ENCODE peak calls at places on chromosomes 7 and 10, in six cellular contexts. V, R, C, O, I and J are unnamed samples.

GRCh38 chr10:133225707-133226191 is 4.3 kb upstream of the UTF1 start:
- DNase-seq in O (no peak), R (peak), C (peak), V (no peak), I (no peak), J (peak)

GRCh38 chr7:519974-520458 is 370 bp upstream of the PDGFA start:
- DNase-seq in V (peak), C (peak), O (peak), I (peak), R (peak), J (no peak)

GRCh38 chr10:132264306-132264950 is 43.3 kb downstream of the STK32C start:
- DNase-seq in I (no peak), C (no peak), V (no peak), R (no peak), O (no peak), J (no peak)

GRCh38 chr7:139741813-139742344 is 35.9 kb downstream of the HIPK2 start:
- DNase-seq in V (no peak), R (no peak), C (no peak), O (no peak), I (no peak), J (no peak)

GRCh38 chr10:15223174-15223573 is 54.7 kb upstream of the NMT2 start:
- DNase-seq in I (no peak), O (no peak), C (no peak), R (peak), V (no peak), J (no peak)

GRCh38 chr7:55641273-55641691 is 69.0 kb upstream of the VOPP1 start:
- DNase-seq in V (no peak), R (peak), O (no peak), C (peak), I (no peak), J (peak)

GRCh38 chr7:101559586-101559985 is 69.5 kb downstream of the MYL10 start:
- DNase-seq in V (peak), C (no peak), R (no peak), I (no peak), O (no peak), J (no peak)

GRCh38 chr7:150481207-150481920 is 30.9 kb downstream of the GIMAP8 start:
- DNase-seq in I (no peak), O (no peak), R (no peak), C (peak), V (no peak), J (no peak)

GRCh38 chr10:45373783-45374450 is at the start of gene ALOX5:
- DNase-seq in C (no peak), O (peak), V (peak), R (no peak), I (peak), J (peak)

GRCh38 chr7:157250605-157251228 is 86.1 kb upstream of the DNAJB6 start:
- DNase-seq in V (no peak), R (peak), O (no peak), C (peak), I (no peak), J (no peak)

GRCh38 chr7:102220929-102221850 is 65.5 kb upstream of the SH2B2 start:
- DNase-seq in V (no peak), O (no peak), R (peak), I (no peak), C (no peak), J (no peak)

GRCh38 chr10:99328579-99329237 is 448 bp upstream of the CNNM1 start:
- DNase-seq in I (no peak), R (no peak), O (no peak), C (no peak), V (no peak), J (no peak)

GRCh38 chr7:120089968-120090367 is 183.0 kb upstream of the KCND2 start:
- DNase-seq in V (no peak), R (no peak), I (no peak), O (no peak), C (no peak), J (no peak)

GRCh38 chr7:55361560-55361959 is 3.6 kb upstream of the LANCL2 start:
- DNase-seq in C (no peak), O (no peak), R (no peak), V (no peak), I (no peak), J (no peak)

GRCh38 chr7:41205600-41205999 is 497.3 kb downstream of the INHBA start:
- DNase-seq in O (no peak), I (no peak), C (no peak), V (no peak), R (no peak), J (no peak)

GRCh38 chr10:24307173-24307572 is 98.2 kb downstream of the KIAA1217 start:
- DNase-seq in O (no peak), V (no peak), I (no peak), R (peak), C (no peak), J (peak)
- H3K27ac ChIP-seq in O (no peak), V (no peak), I (peak), R (no peak), C (no peak), J (peak)

GRCh38 chr10:54613162-54613561 is 187.9 kb downstream of the PCDH15 start:
- DNase-seq in R (peak), C (no peak), V (no peak), O (no peak), I (no peak), J (no peak)
- H3K4me3 ChIP-seq in R (no peak), C (no peak), V (no peak), O (no peak), I (no peak), J (no peak)

GRCh38 chr10:86304436-86304835 is 62.2 kb downstream of the GRID1 start:
- DNase-seq in R (no peak), I (no peak), V (peak), C (no peak), O (no peak), J (no peak)
- H3K27ac ChIP-seq in R (no peak), I (no peak), V (no peak), C (no peak), O (no peak), J (no peak)

DNA sequence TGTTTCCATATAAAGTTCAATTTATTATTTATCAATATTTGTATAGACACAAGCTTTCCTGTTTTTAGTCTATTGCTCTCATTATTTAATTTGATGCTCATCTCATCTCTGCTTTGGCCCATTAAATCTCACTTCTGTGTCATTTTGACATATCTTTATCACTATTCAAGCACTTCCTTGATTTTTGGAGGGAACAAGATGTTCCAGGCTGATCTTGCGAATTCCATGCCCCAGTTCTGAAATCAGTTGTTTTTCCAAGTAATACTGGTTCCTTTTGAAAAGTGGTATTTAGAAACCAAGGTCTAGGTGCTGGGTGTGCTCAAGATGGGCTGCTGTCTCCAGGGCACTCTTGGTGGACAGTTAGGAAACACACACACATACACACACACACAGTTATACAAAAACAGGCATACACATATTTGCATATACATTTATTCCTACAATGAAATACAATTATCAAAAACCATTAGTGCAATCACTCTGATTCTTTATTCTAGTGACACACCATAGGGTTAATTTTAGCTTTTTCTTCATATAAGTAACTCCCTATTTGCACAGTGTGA is 4.4 kb upstream of the RBM33 start:
- DNase-seq in I (no peak), C (no peak), V (no peak), O (no peak), R (no peak), J (no peak)
- H3K4me3 ChIP-seq in I (no peak), C (no peak), V (no peak), O (no peak), R (no peak), J (no peak)

GRCh38 chr10:12590682-12591642 is 241.6 kb downstream of the CAMK1D start:
- DNase-seq in C (no peak), V (no peak), I (no peak), R (peak), O (no peak), J (no peak)
- H3K27ac ChIP-seq in C (no peak), V (no peak), I (no peak), R (no peak), O (no peak), J (no peak)